ENCODE peak calls at places on chromosomes 3 and 15, in eight cellular contexts. One of them, this sample, is unnamed.

GRCh38 chr3:108153451-108153981 is 62.7 kb upstream of the CD47 start:
- DNase-seq in psoas muscle: no peak
- DNase-seq in dorsolateral prefrontal cortex: no peak
- DNase-seq in nephron progenitor cell: no peak
- DNase-seq in left ventricle myocardium inferior: no peak
- DNase-seq in H1: peak; percentile 64
- DNase-seq in cardiac fibroblast: peak; percentile 70
- DNase-seq in heart left ventricle: no peak
- DNase-seq in this sample: no peak

GRCh38 chr15:65778269-65778668 is 13.8 kb downstream of the DENND4A start:
- DNase-seq in psoas muscle: no peak
- DNase-seq in dorsolateral prefrontal cortex: no peak
- DNase-seq in nephron progenitor cell: no peak
- DNase-seq in left ventricle myocardium inferior: no peak
- DNase-seq in H1: no peak
- DNase-seq in cardiac fibroblast: no peak
- DNase-seq in heart left ventricle: no peak
- DNase-seq in this sample: no peak

GRCh38 chr3:78802588-78802930 is 965.2 kb downstream of the ROBO1 start:
- DNase-seq in psoas muscle: no peak
- DNase-seq in dorsolateral prefrontal cortex: no peak
- DNase-seq in nephron progenitor cell: no peak
- DNase-seq in left ventricle myocardium inferior: no peak
- DNase-seq in H1: no peak
- DNase-seq in cardiac fibroblast: no peak
- DNase-seq in heart left ventricle: no peak
- DNase-seq in this sample: no peak

GRCh38 chr15:74528876-74529275 is 12.1 kb upstream of the ARID3B start:
- DNase-seq in psoas muscle: no peak
- DNase-seq in dorsolateral prefrontal cortex: no peak
- DNase-seq in nephron progenitor cell: no peak
- DNase-seq in left ventricle myocardium inferior: no peak
- DNase-seq in H1: no peak
- DNase-seq in cardiac fibroblast: no peak
- DNase-seq in heart left ventricle: no peak
- DNase-seq in this sample: no peak

GRCh38 chr3:174776123-174776522 is 83.0 kb upstream of the NAALADL2 start:
- DNase-seq in psoas muscle: no peak
- DNase-seq in dorsolateral prefrontal cortex: no peak
- DNase-seq in nephron progenitor cell: no peak
- DNase-seq in left ventricle myocardium inferior: no peak
- DNase-seq in H1: no peak
- DNase-seq in cardiac fibroblast: peak; percentile 20
- DNase-seq in heart left ventricle: no peak
- DNase-seq in this sample: no peak

GRCh38 chr3:106176734-106177133 is 307.9 kb upstream of the CBLB start:
- DNase-seq in psoas muscle: no peak
- DNase-seq in dorsolateral prefrontal cortex: no peak
- DNase-seq in nephron progenitor cell: no peak
- DNase-seq in left ventricle myocardium inferior: no peak
- DNase-seq in H1: no peak
- DNase-seq in cardiac fibroblast: peak; percentile 36
- DNase-seq in heart left ventricle: no peak
- DNase-seq in this sample: no peak

GRCh38 chr3:149080011-149080698 is 6.2 kb downstream of the HLTF start:
- DNase-seq in psoas muscle: no peak
- DNase-seq in dorsolateral prefrontal cortex: no peak
- DNase-seq in nephron progenitor cell: no peak
- DNase-seq in left ventricle myocardium inferior: no peak
- DNase-seq in H1: no peak
- DNase-seq in cardiac fibroblast: peak; percentile 79
- DNase-seq in heart left ventricle: no peak
- DNase-seq in this sample: no peak

GRCh38 chr15:51051776-51052175 is 42.9 kb downstream of the TNFAIP8L3 start:
- DNase-seq in psoas muscle: peak; percentile 70
- DNase-seq in dorsolateral prefrontal cortex: no peak
- DNase-seq in nephron progenitor cell: no peak
- DNase-seq in left ventricle myocardium inferior: peak; percentile 52
- DNase-seq in H1: no peak
- DNase-seq in cardiac fibroblast: peak; percentile 75
- DNase-seq in heart left ventricle: peak; percentile 67
- DNase-seq in this sample: no peak

GRCh38 chr3:181716916-181717315 is 5.2 kb downstream of the SOX2 start:
- DNase-seq in psoas muscle: no peak
- DNase-seq in dorsolateral prefrontal cortex: no peak
- DNase-seq in nephron progenitor cell: no peak
- DNase-seq in left ventricle myocardium inferior: no peak
- DNase-seq in H1: no peak
- DNase-seq in cardiac fibroblast: no peak
- DNase-seq in heart left ventricle: no peak
- DNase-seq in this sample: no peak

GRCh38 chr3:123734527-123734902 is 149.6 kb downstream of the MYLK start:
- DNase-seq in psoas muscle: no peak
- DNase-seq in dorsolateral prefrontal cortex: no peak
- DNase-seq in nephron progenitor cell: no peak
- DNase-seq in left ventricle myocardium inferior: no peak
- DNase-seq in H1: no peak
- DNase-seq in cardiac fibroblast: no peak
- DNase-seq in heart left ventricle: no peak
- DNase-seq in this sample: no peak

GRCh38 chr3:46124216-46125143 is 83.6 kb downstream of the CCR1 start:
- DNase-seq in psoas muscle: no peak
- DNase-seq in dorsolateral prefrontal cortex: no peak
- DNase-seq in nephron progenitor cell: no peak
- DNase-seq in left ventricle myocardium inferior: no peak
- DNase-seq in H1: no peak
- DNase-seq in cardiac fibroblast: peak; percentile 73
- DNase-seq in heart left ventricle: no peak
- DNase-seq in this sample: no peak

GRCh38 chr3:27721717-27722564 is at the start of gene EOMES:
- DNase-seq in psoas muscle: peak; percentile 60
- DNase-seq in dorsolateral prefrontal cortex: no peak
- DNase-seq in nephron progenitor cell: peak; percentile 64
- DNase-seq in left ventricle myocardium inferior: no peak
- DNase-seq in H1: peak; percentile 84
- DNase-seq in cardiac fibroblast: peak; percentile 48
- DNase-seq in heart left ventricle: peak; percentile 23
- DNase-seq in this sample: no peak

GRCh38 chr3:39121626-39122025 is 14.1 kb downstream of the TTC21A start:
- DNase-seq in psoas muscle: no peak
- DNase-seq in dorsolateral prefrontal cortex: no peak
- DNase-seq in nephron progenitor cell: no peak
- DNase-seq in left ventricle myocardium inferior: no peak
- DNase-seq in H1: no peak
- DNase-seq in cardiac fibroblast: no peak
- DNase-seq in heart left ventricle: no peak
- DNase-seq in this sample: no peak

GRCh38 chr15:52040167-52040900 is 21.3 kb downstream of the MAPK6 start:
- DNase-seq in psoas muscle: no peak
- DNase-seq in dorsolateral prefrontal cortex: no peak
- DNase-seq in nephron progenitor cell: peak; percentile 18
- DNase-seq in left ventricle myocardium inferior: no peak
- DNase-seq in H1: no peak
- DNase-seq in cardiac fibroblast: peak; percentile 68
- DNase-seq in heart left ventricle: no peak
- DNase-seq in this sample: no peak

GRCh38 chr3:15982667-15983145 is 184.9 kb upstream of the ANKRD28 start:
- DNase-seq in psoas muscle: peak; percentile 84
- DNase-seq in dorsolateral prefrontal cortex: peak; percentile 57
- DNase-seq in nephron progenitor cell: no peak
- DNase-seq in left ventricle myocardium inferior: peak; percentile 27
- DNase-seq in H1: no peak
- DNase-seq in cardiac fibroblast: peak; percentile 85
- DNase-seq in heart left ventricle: peak; percentile 44
- DNase-seq in this sample: peak; percentile 94

GRCh38 chr3:159209459-159209858 is 407.6 kb downstream of the MFSD1 start:
- DNase-seq in psoas muscle: no peak
- DNase-seq in dorsolateral prefrontal cortex: no peak
- DNase-seq in nephron progenitor cell: no peak
- DNase-seq in left ventricle myocardium inferior: no peak
- DNase-seq in H1: no peak
- DNase-seq in cardiac fibroblast: no peak
- DNase-seq in heart left ventricle: no peak
- DNase-seq in this sample: no peak

GRCh38 chr15:62469478-62469873 is 304.4 kb upstream of the C2CD4B start:
- DNase-seq in psoas muscle: no peak
- DNase-seq in dorsolateral prefrontal cortex: no peak
- DNase-seq in nephron progenitor cell: no peak
- DNase-seq in left ventricle myocardium inferior: no peak
- DNase-seq in H1: no peak
- DNase-seq in cardiac fibroblast: peak; percentile 48
- DNase-seq in heart left ventricle: no peak
- DNase-seq in this sample: no peak

GRCh38 chr3:67357610-67358458 is 296.6 kb downstream of the SUCLG2 start:
- DNase-seq in psoas muscle: no peak
- DNase-seq in dorsolateral prefrontal cortex: no peak
- DNase-seq in nephron progenitor cell: peak; percentile 18
- DNase-seq in left ventricle myocardium inferior: no peak
- DNase-seq in H1: peak; percentile 49
- DNase-seq in cardiac fibroblast: peak; percentile 32
- DNase-seq in heart left ventricle: no peak
- DNase-seq in this sample: no peak

GRCh38 chr15:27796405-27797085 is 302.6 kb downstream of the OCA2 start:
- DNase-seq in psoas muscle: no peak
- DNase-seq in dorsolateral prefrontal cortex: no peak
- DNase-seq in nephron progenitor cell: no peak
- DNase-seq in left ventricle myocardium inferior: no peak
- DNase-seq in H1: no peak
- DNase-seq in cardiac fibroblast: no peak
- DNase-seq in heart left ventricle: no peak
- DNase-seq in this sample: no peak

GRCh38 chr15:33160581-33161165 is 33.8 kb downstream of the FMN1 start:
- DNase-seq in psoas muscle: no peak
- DNase-seq in dorsolateral prefrontal cortex: no peak
- DNase-seq in nephron progenitor cell: no peak
- DNase-seq in left ventricle myocardium inferior: no peak
- DNase-seq in H1: no peak
- DNase-seq in cardiac fibroblast: peak; percentile 13
- DNase-seq in heart left ventricle: no peak
- DNase-seq in this sample: no peak

GRCh38 chr15:33158359-33158758 is 36.2 kb downstream of the FMN1 start:
- DNase-seq in psoas muscle: no peak
- DNase-seq in dorsolateral prefrontal cortex: no peak
- DNase-seq in nephron progenitor cell: no peak
- DNase-seq in left ventricle myocardium inferior: no peak
- DNase-seq in H1: no peak
- DNase-seq in cardiac fibroblast: no peak
- DNase-seq in heart left ventricle: no peak
- DNase-seq in this sample: no peak

GRCh38 chr15:33157636-33158035 is 36.9 kb downstream of the FMN1 start:
- DNase-seq in psoas muscle: no peak
- DNase-seq in dorsolateral prefrontal cortex: no peak
- DNase-seq in nephron progenitor cell: no peak
- DNase-seq in left ventricle myocardium inferior: no peak
- DNase-seq in H1: no peak
- DNase-seq in cardiac fibroblast: no peak
- DNase-seq in heart left ventricle: no peak
- DNase-seq in this sample: no peak

GRCh38 chr15:33161209-33161608 is 33.3 kb downstream of the FMN1 start:
- DNase-seq in psoas muscle: no peak
- DNase-seq in dorsolateral prefrontal cortex: no peak
- DNase-seq in nephron progenitor cell: no peak
- DNase-seq in left ventricle myocardium inferior: no peak
- DNase-seq in H1: no peak
- DNase-seq in cardiac fibroblast: no peak
- DNase-seq in heart left ventricle: no peak
- DNase-seq in this sample: no peak

DNA sequence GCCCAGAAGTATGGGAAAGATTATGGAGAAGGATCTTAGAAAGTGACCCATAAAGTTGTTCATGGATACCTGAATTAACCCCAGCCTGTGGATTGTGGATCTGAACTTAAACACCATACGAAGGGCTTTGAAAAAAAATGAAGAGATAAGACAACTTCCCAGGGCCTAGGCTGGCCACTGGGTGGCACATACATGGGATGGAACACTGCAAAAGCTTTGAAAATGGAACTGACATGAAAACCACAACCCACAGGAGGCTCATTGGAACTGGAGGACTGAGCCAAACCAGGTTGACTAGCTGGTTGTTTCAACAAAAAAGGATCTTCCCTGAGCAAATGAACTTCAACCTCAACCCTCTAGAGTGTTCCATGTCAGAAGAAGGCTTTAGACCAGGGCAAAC is 34.5 kb downstream of the FMN1 start:
- DNase-seq in psoas muscle: no peak
- DNase-seq in dorsolateral prefrontal cortex: no peak
- DNase-seq in nephron progenitor cell: no peak
- DNase-seq in left ventricle myocardium inferior: no peak
- DNase-seq in H1: no peak
- DNase-seq in cardiac fibroblast: no peak
- DNase-seq in heart left ventricle: no peak
- DNase-seq in this sample: no peak
- TF ChIP-seq CTCF in psoas muscle: peak; percentile 33
- TF ChIP-seq CTCF in dorsolateral prefrontal cortex: no peak
- TF ChIP-seq CTCF in nephron progenitor cell: no peak
- TF ChIP-seq CTCF in left ventricle myocardium inferior: no peak
- TF ChIP-seq CTCF in H1: peak; percentile 10
- TF ChIP-seq CTCF in cardiac fibroblast: no peak
- TF ChIP-seq CTCF in heart left ventricle: no peak
- TF ChIP-seq CTCF in this sample: no peak

GRCh38 chr15:67240235-67241131 is 14.0 kb downstream of the AAGAB start:
- DNase-seq in psoas muscle: no peak
- DNase-seq in dorsolateral prefrontal cortex: no peak
- DNase-seq in nephron progenitor cell: no peak
- DNase-seq in left ventricle myocardium inferior: no peak
- DNase-seq in H1: no peak
- DNase-seq in cardiac fibroblast: peak; percentile 17
- DNase-seq in heart left ventricle: no peak
- DNase-seq in this sample: no peak
- TF ChIP-seq CTCF in psoas muscle: peak; percentile 23
- TF ChIP-seq CTCF in dorsolateral prefrontal cortex: no peak
- TF ChIP-seq CTCF in nephron progenitor cell: no peak
- TF ChIP-seq CTCF in left ventricle myocardium inferior: peak; percentile 44
- TF ChIP-seq CTCF in H1: peak; percentile 52
- TF ChIP-seq CTCF in cardiac fibroblast: peak; percentile 29
- TF ChIP-seq CTCF in heart left ventricle: peak; percentile 29
- TF ChIP-seq CTCF in this sample: peak; percentile 64

DNA sequence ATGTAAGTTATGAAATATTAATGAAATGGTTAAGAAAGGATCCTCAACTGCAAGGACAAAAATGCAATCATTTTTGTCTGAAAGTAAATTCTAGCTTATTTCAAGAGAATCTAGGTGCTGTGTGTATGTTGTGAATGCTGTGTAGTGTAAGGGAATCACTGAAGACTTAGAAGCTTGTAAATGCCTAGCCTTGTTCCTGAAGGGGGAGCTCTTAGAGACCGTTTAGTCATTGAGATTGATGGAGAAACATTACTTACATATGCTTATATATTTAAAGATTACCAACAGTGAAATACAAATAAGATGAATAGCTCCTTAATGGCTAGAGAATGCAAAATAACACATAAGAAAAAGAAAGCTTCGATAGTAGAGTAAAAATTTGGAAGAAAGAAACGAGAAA is 67.9 kb downstream of the CNTN4 start:
- DNase-seq in psoas muscle: no peak
- DNase-seq in dorsolateral prefrontal cortex: no peak
- DNase-seq in nephron progenitor cell: no peak
- DNase-seq in left ventricle myocardium inferior: no peak
- DNase-seq in H1: no peak
- DNase-seq in cardiac fibroblast: no peak
- DNase-seq in heart left ventricle: no peak
- DNase-seq in this sample: no peak
- TF ChIP-seq CTCF in psoas muscle: no peak
- TF ChIP-seq CTCF in dorsolateral prefrontal cortex: no peak
- TF ChIP-seq CTCF in nephron progenitor cell: peak; percentile 18
- TF ChIP-seq CTCF in left ventricle myocardium inferior: peak; percentile 21
- TF ChIP-seq CTCF in H1: peak; percentile 56
- TF ChIP-seq CTCF in cardiac fibroblast: no peak
- TF ChIP-seq CTCF in heart left ventricle: peak; percentile 14
- TF ChIP-seq CTCF in this sample: no peak

GRCh38 chr15:67164811-67165652 is 89.4 kb downstream of the AAGAB start:
- DNase-seq in psoas muscle: peak; percentile 65
- DNase-seq in dorsolateral prefrontal cortex: no peak
- DNase-seq in nephron progenitor cell: no peak
- DNase-seq in left ventricle myocardium inferior: peak; percentile 56
- DNase-seq in H1: peak; percentile 74
- DNase-seq in cardiac fibroblast: peak; percentile 75
- DNase-seq in heart left ventricle: peak; percentile 78
- DNase-seq in this sample: no peak
- TF ChIP-seq CTCF in psoas muscle: no peak
- TF ChIP-seq CTCF in dorsolateral prefrontal cortex: no peak
- TF ChIP-seq CTCF in nephron progenitor cell: no peak
- TF ChIP-seq CTCF in left ventricle myocardium inferior: no peak
- TF ChIP-seq CTCF in H1: peak; percentile 41
- TF ChIP-seq CTCF in cardiac fibroblast: peak; percentile 18
- TF ChIP-seq CTCF in heart left ventricle: peak; percentile 14
- TF ChIP-seq CTCF in this sample: no peak